ENCODE peak calls at places on chromosomes 7 and 10, in five cellular contexts. One of them, this sample, is unnamed.

GRCh38 chr7:39921505-39922250 is 28.4 kb upstream of the CDK13 start:
- DNase-seq in choroid plexus epithelial cell: no peak
- DNase-seq in tibial nerve: no peak
- DNase-seq in CD8-positive, alpha-beta T cell: no peak
- DNase-seq in IMR-90: no peak
- DNase-seq in this sample: no peak

GRCh38 chr10:117215079-117215478 is 17.8 kb downstream of the KCNK18 start:
- DNase-seq in CD8-positive, alpha-beta T cell: no peak
- DNase-seq in choroid plexus epithelial cell: no peak
- DNase-seq in IMR-90: no peak
- DNase-seq in tibial nerve: no peak
- DNase-seq in this sample: no peak

GRCh38 chr7:108561047-108561619 is 8.4 kb downstream of the THAP5 start:
- DNase-seq in CD8-positive, alpha-beta T cell: no peak
- DNase-seq in choroid plexus epithelial cell: peak
- DNase-seq in tibial nerve: no peak
- DNase-seq in IMR-90: peak
- DNase-seq in this sample: peak

GRCh38 chr7:44377681-44378421 is 52.5 kb upstream of the CAMK2B start:
- DNase-seq in CD8-positive, alpha-beta T cell: no peak
- DNase-seq in tibial nerve: no peak
- DNase-seq in choroid plexus epithelial cell: no peak
- DNase-seq in IMR-90: no peak
- DNase-seq in this sample: no peak

GRCh38 chr7:151808296-151809155 is 68.4 kb downstream of the PRKAG2 start:
- DNase-seq in choroid plexus epithelial cell: no peak
- DNase-seq in CD8-positive, alpha-beta T cell: no peak
- DNase-seq in IMR-90: no peak
- DNase-seq in tibial nerve: no peak
- DNase-seq in this sample: no peak

GRCh38 chr7:143499743-143500348 is 22.2 kb downstream of the TAS2R41 start:
- DNase-seq in tibial nerve: no peak
- DNase-seq in IMR-90: no peak
- DNase-seq in CD8-positive, alpha-beta T cell: no peak
- DNase-seq in choroid plexus epithelial cell: no peak
- DNase-seq in this sample: no peak

GRCh38 chr10:132938472-132939329 is 3.7 kb downstream of the CFAP46 start:
- DNase-seq in CD8-positive, alpha-beta T cell: no peak
- DNase-seq in tibial nerve: no peak
- DNase-seq in IMR-90: no peak
- DNase-seq in choroid plexus epithelial cell: peak
- DNase-seq in this sample: no peak

GRCh38 chr10:69413221-69413865 is 3.4 kb downstream of the TACR2 start:
- DNase-seq in IMR-90: peak
- DNase-seq in choroid plexus epithelial cell: peak
- DNase-seq in CD8-positive, alpha-beta T cell: peak
- DNase-seq in tibial nerve: peak
- DNase-seq in this sample: peak

GRCh38 chr10:85612378-85612775 is 754.2 kb downstream of the GRID1 start:
- DNase-seq in choroid plexus epithelial cell: no peak
- DNase-seq in tibial nerve: no peak
- DNase-seq in IMR-90: no peak
- DNase-seq in CD8-positive, alpha-beta T cell: no peak
- DNase-seq in this sample: no peak

GRCh38 chr7:78510580-78511188 is 712.1 kb downstream of the PHTF2 start:
- DNase-seq in choroid plexus epithelial cell: peak
- DNase-seq in IMR-90: peak
- DNase-seq in tibial nerve: no peak
- DNase-seq in CD8-positive, alpha-beta T cell: no peak
- DNase-seq in this sample: peak

GRCh38 chr10:11270858-11271179 is 253.1 kb downstream of the CELF2 start:
- DNase-seq in IMR-90: no peak
- DNase-seq in tibial nerve: no peak
- DNase-seq in choroid plexus epithelial cell: no peak
- DNase-seq in CD8-positive, alpha-beta T cell: no peak
- DNase-seq in this sample: no peak

GRCh38 chr10:78763651-78764395 is 304.9 kb upstream of the ZMIZ1 start:
- DNase-seq in choroid plexus epithelial cell: no peak
- DNase-seq in IMR-90: no peak
- DNase-seq in tibial nerve: peak
- DNase-seq in CD8-positive, alpha-beta T cell: no peak
- DNase-seq in this sample: no peak

GRCh38 chr7:47345754-47346377 is 236.0 kb downstream of the TNS3 start:
- DNase-seq in IMR-90: no peak
- DNase-seq in choroid plexus epithelial cell: no peak
- DNase-seq in CD8-positive, alpha-beta T cell: no peak
- DNase-seq in tibial nerve: no peak
- DNase-seq in this sample: no peak

GRCh38 chr7:98368721-98369120 is 32.2 kb downstream of the BAIAP2L1 start:
- DNase-seq in IMR-90: peak
- DNase-seq in choroid plexus epithelial cell: peak
- DNase-seq in tibial nerve: no peak
- DNase-seq in CD8-positive, alpha-beta T cell: no peak
- DNase-seq in this sample: no peak

GRCh38 chr10:69504576-69505250 is 53.4 kb downstream of the TSPAN15 start:
- DNase-seq in CD8-positive, alpha-beta T cell: no peak
- DNase-seq in choroid plexus epithelial cell: no peak
- DNase-seq in IMR-90: no peak
- DNase-seq in tibial nerve: no peak
- DNase-seq in this sample: no peak

GRCh38 chr7:84187813-84188212 is 6.8 kb downstream of the SEMA3A start:
- DNase-seq in IMR-90: peak
- DNase-seq in choroid plexus epithelial cell: no peak
- DNase-seq in CD8-positive, alpha-beta T cell: no peak
- DNase-seq in tibial nerve: no peak
- DNase-seq in this sample: peak

GRCh38 chr7:44615149-44615611 is 8.8 kb downstream of the OGDH start:
- DNase-seq in choroid plexus epithelial cell: peak
- DNase-seq in tibial nerve: no peak
- DNase-seq in IMR-90: peak
- DNase-seq in CD8-positive, alpha-beta T cell: peak
- DNase-seq in this sample: no peak

GRCh38 chr10:33212061-33212748 is 122.3 kb downstream of the NRP1 start:
- DNase-seq in CD8-positive, alpha-beta T cell: no peak
- DNase-seq in IMR-90: peak
- DNase-seq in choroid plexus epithelial cell: peak
- DNase-seq in tibial nerve: no peak
- DNase-seq in this sample: no peak

GRCh38 chr10:24416248-24416647 is 207.3 kb downstream of the KIAA1217 start:
- DNase-seq in CD8-positive, alpha-beta T cell: no peak
- DNase-seq in tibial nerve: no peak
- DNase-seq in choroid plexus epithelial cell: peak
- DNase-seq in IMR-90: no peak
- DNase-seq in this sample: no peak

GRCh38 chr10:48800283-48800675 is 115.6 kb downstream of the WDFY4 start:
- DNase-seq in IMR-90: no peak
- DNase-seq in tibial nerve: no peak
- DNase-seq in CD8-positive, alpha-beta T cell: no peak
- DNase-seq in choroid plexus epithelial cell: no peak
- DNase-seq in this sample: no peak

GRCh38 chr7:159103382-159104187 is 41.1 kb downstream of the VIPR2 start:
- DNase-seq in choroid plexus epithelial cell: no peak
- DNase-seq in CD8-positive, alpha-beta T cell: no peak
- DNase-seq in IMR-90: no peak
- DNase-seq in tibial nerve: no peak
- DNase-seq in this sample: no peak

GRCh38 chr7:151167197-151167911 is at the start of gene GBX1:
- DNase-seq in IMR-90: no peak
- DNase-seq in choroid plexus epithelial cell: no peak
- DNase-seq in CD8-positive, alpha-beta T cell: no peak
- DNase-seq in tibial nerve: no peak
- DNase-seq in this sample: no peak

GRCh38 chr10:132582795-132583194 is 45.2 kb downstream of the INPP5A start:
- DNase-seq in tibial nerve: no peak
- DNase-seq in IMR-90: no peak
- DNase-seq in CD8-positive, alpha-beta T cell: no peak
- DNase-seq in choroid plexus epithelial cell: no peak
- DNase-seq in this sample: no peak

GRCh38 chr7:134645478-134645877 is 1.2 kb upstream of the BPGM start:
- DNase-seq in IMR-90: no peak
- DNase-seq in choroid plexus epithelial cell: no peak
- DNase-seq in tibial nerve: no peak
- DNase-seq in CD8-positive, alpha-beta T cell: no peak
- DNase-seq in this sample: no peak

GRCh38 chr7:2803342-2803692 is 40.8 kb downstream of the GNA12 start:
- DNase-seq in tibial nerve: no peak
- DNase-seq in CD8-positive, alpha-beta T cell: no peak
- DNase-seq in choroid plexus epithelial cell: no peak
- DNase-seq in IMR-90: no peak
- DNase-seq in this sample: no peak
- H3K4me3 ChIP-seq in tibial nerve: no peak
- H3K4me3 ChIP-seq in CD8-positive, alpha-beta T cell: no peak
- H3K4me3 ChIP-seq in choroid plexus epithelial cell: no peak
- H3K4me3 ChIP-seq in IMR-90: peak
- H3K4me3 ChIP-seq in this sample: no peak

DNA sequence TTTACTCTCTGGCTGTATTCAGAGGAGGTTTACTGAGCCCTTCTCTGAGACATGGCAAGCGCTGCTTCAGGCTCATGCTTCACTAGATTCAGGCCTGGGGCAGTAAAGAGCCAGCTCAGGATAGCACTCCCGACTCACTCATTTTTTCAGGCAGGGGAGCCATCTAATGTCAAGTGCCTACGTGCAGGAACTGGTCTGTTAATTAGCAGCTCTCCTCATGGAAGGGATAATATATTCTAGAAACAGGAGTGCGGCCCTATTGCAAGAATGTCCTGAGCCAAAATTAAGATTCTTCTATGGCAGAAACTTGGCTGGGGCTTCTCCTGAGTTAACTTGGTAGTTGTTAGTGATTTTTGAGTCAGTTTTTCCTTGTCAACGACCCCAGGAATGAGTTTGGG is 111.3 kb downstream of the EGFR start:
- DNase-seq in tibial nerve: no peak
- DNase-seq in CD8-positive, alpha-beta T cell: no peak
- DNase-seq in IMR-90: peak
- DNase-seq in choroid plexus epithelial cell: no peak
- DNase-seq in this sample: peak
- TF ChIP-seq CTCF in tibial nerve: no peak
- TF ChIP-seq CTCF in CD8-positive, alpha-beta T cell: no peak
- TF ChIP-seq CTCF in IMR-90: no peak
- TF ChIP-seq CTCF in choroid plexus epithelial cell: no peak
- TF ChIP-seq CTCF in this sample: peak

DNA sequence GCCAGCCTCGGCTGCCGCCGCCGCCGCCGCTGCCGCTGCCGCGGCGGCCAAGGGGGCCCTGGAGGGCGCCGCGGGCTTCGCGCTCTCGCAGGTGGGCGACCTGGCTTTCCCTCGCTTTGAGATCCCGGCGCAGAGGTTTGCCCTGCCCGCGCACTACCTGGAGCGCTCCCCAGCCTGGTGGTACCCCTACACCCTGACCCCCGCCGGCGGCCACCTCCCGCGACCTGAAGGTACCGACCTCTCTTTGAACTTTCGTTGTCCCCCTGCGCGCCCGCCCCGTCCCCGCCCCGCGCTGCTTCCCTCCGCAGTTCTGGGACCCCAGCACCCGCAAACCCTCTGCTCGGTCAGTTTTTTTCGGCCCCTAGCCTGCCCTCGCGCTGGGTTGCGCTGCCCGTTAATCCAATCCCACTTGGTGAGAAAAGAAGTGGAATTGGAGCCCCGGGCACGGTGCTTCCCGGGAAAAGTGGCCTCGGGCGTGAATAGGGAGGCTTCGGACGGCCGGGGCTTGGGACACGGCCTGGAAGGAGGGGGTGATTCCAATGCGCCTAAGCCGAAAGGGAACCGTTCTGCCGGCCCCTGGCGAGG is 543 bp downstream of the HMX3 start:
- DNase-seq in tibial nerve: no peak
- DNase-seq in CD8-positive, alpha-beta T cell: no peak
- DNase-seq in IMR-90: no peak
- DNase-seq in choroid plexus epithelial cell: no peak
- DNase-seq in this sample: no peak
- H3K4me3 ChIP-seq in tibial nerve: no peak
- H3K4me3 ChIP-seq in CD8-positive, alpha-beta T cell: peak
- H3K4me3 ChIP-seq in IMR-90: no peak
- H3K4me3 ChIP-seq in choroid plexus epithelial cell: no peak
- H3K4me3 ChIP-seq in this sample: no peak

GRCh38 chr10:129673292-129673691 is 206.3 kb downstream of the MGMT start:
- DNase-seq in IMR-90: no peak
- DNase-seq in choroid plexus epithelial cell: no peak
- DNase-seq in tibial nerve: no peak
- DNase-seq in CD8-positive, alpha-beta T cell: no peak
- DNase-seq in this sample: no peak

GRCh38 chr10:129675027-129675769 is 208.2 kb downstream of the MGMT start:
- DNase-seq in CD8-positive, alpha-beta T cell: no peak
- DNase-seq in choroid plexus epithelial cell: no peak
- DNase-seq in tibial nerve: no peak
- DNase-seq in IMR-90: no peak
- DNase-seq in this sample: no peak

GRCh38 chr10:129676014-129676413 is 209.0 kb downstream of the MGMT start:
- DNase-seq in CD8-positive, alpha-beta T cell: no peak
- DNase-seq in choroid plexus epithelial cell: no peak
- DNase-seq in IMR-90: no peak
- DNase-seq in tibial nerve: no peak
- DNase-seq in this sample: no peak

DNA sequence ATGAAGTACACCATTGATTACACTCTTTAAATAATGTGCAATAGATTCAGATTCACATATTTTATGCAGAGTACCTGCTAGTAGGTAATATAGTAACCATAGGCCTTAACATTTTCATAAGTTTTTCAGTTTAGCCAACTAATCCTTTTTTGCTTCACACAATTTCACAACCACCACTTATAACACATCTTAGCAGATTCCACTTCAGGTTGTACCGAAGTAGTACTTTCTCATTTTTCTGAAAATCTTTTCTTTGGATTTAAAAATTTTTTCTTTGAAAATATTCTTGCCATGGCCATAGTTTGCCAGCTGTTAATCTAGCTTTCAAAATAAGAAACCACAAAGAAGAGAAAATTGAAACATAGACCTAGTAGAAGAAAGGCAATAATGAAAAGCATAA is 203.1 kb downstream of the MGMT start:
- DNase-seq in IMR-90: no peak
- DNase-seq in CD8-positive, alpha-beta T cell: no peak
- DNase-seq in tibial nerve: no peak
- DNase-seq in choroid plexus epithelial cell: no peak
- DNase-seq in this sample: no peak
- TF ChIP-seq CTCF in IMR-90: no peak
- TF ChIP-seq CTCF in CD8-positive, alpha-beta T cell: no peak
- TF ChIP-seq CTCF in tibial nerve: no peak
- TF ChIP-seq CTCF in choroid plexus epithelial cell: no peak
- TF ChIP-seq CTCF in this sample: no peak

GRCh38 chr7:192701-193536 is 548 bp downstream of the FAM20C start:
- DNase-seq in IMR-90: peak
- DNase-seq in choroid plexus epithelial cell: peak
- DNase-seq in CD8-positive, alpha-beta T cell: no peak
- DNase-seq in tibial nerve: no peak
- DNase-seq in this sample: no peak
- H3K4me3 ChIP-seq in IMR-90: peak
- H3K4me3 ChIP-seq in choroid plexus epithelial cell: peak
- H3K4me3 ChIP-seq in CD8-positive, alpha-beta T cell: no peak
- H3K4me3 ChIP-seq in tibial nerve: peak
- H3K4me3 ChIP-seq in this sample: peak

This sample was measured in astrocyte of the spinal cord.